ENCODE peak calls at places on chromosomes 3 and 15, in nine cellular contexts. U, I, J, D, B, V, G, K and T are unnamed samples.

GRCh38 chr3:42852443-42852842 is 23.2 kb downstream of the CYP8B1 start:
- DNase-seq in U (no peak), I (no peak), J (no peak), D (no peak), B (no peak), V (no peak), G (no peak), K (no peak), T (no peak)

GRCh38 chr15:50134524-50135024 is 15.5 kb upstream of the ATP8B4 start:
- DNase-seq in U (no peak), I (no peak), J (no peak), D (no peak), B (no peak), V (no peak), G (peak; percentile 42), K (peak; percentile 80), T (no peak)

GRCh38 chr3:42369304-42369703 is 41.1 kb downstream of the LYZL4 start:
- DNase-seq in U (no peak), I (no peak), J (no peak), D (peak; percentile 11), B (no peak), V (no peak), G (no peak), K (no peak), T (no peak)

GRCh38 chr3:174202146-174202545 is 657.0 kb upstream of the NAALADL2 start:
- DNase-seq in U (no peak), I (no peak), J (no peak), D (no peak), B (no peak), V (no peak), G (no peak), K (no peak), T (no peak)

GRCh38 chr3:43755511-43756200 is 64.9 kb downstream of the ABHD5 start:
- DNase-seq in U (no peak), I (no peak), J (no peak), D (no peak), B (no peak), V (no peak), G (no peak), K (no peak), T (no peak)

GRCh38 chr15:65835452-65835851 is 33.8 kb upstream of the RAB11A start:
- DNase-seq in U (no peak), I (no peak), J (no peak), D (no peak), B (no peak), V (no peak), G (no peak), K (no peak), T (no peak)

GRCh38 chr3:197854596-197855343 is 63.7 kb downstream of the LRCH3 start:
- DNase-seq in U (no peak), I (peak; percentile 48), J (no peak), D (no peak), B (no peak), V (no peak), G (peak; percentile 94), K (no peak), T (no peak)

GRCh38 chr3:194275231-194275671 is 75.9 kb downstream of the CPN2 start:
- DNase-seq in U (no peak), I (peak; percentile 35), J (no peak), D (no peak), B (no peak), V (peak; percentile 17), G (no peak), K (peak; percentile 14), T (no peak)

GRCh38 chr3:71987089-71987735 is 202.3 kb upstream of the PROK2 start:
- DNase-seq in U (no peak), I (no peak), J (no peak), D (no peak), B (no peak), V (no peak), G (no peak), K (no peak), T (no peak)

GRCh38 chr3:161796780-161797179 is 300.2 kb downstream of the OTOL1 start:
- DNase-seq in U (no peak), I (no peak), J (no peak), D (no peak), B (no peak), V (no peak), G (no peak), K (no peak), T (no peak)

GRCh38 chr3:15572138-15572537 is 29.2 kb downstream of the HACL1 start:
- DNase-seq in U (no peak), I (no peak), J (peak; percentile 64), D (no peak), B (no peak), V (no peak), G (no peak), K (no peak), T (no peak)

GRCh38 chr3:106168941-106169340 is 300.1 kb upstream of the CBLB start:
- DNase-seq in U (no peak), I (no peak), J (no peak), D (no peak), B (no peak), V (no peak), G (no peak), K (no peak), T (no peak)

GRCh38 chr15:66108483-66109270 is 144.9 kb downstream of the MEGF11 start:
- DNase-seq in U (no peak), I (no peak), J (no peak), D (no peak), B (peak; percentile 53), V (no peak), G (no peak), K (no peak), T (no peak)

DNA sequence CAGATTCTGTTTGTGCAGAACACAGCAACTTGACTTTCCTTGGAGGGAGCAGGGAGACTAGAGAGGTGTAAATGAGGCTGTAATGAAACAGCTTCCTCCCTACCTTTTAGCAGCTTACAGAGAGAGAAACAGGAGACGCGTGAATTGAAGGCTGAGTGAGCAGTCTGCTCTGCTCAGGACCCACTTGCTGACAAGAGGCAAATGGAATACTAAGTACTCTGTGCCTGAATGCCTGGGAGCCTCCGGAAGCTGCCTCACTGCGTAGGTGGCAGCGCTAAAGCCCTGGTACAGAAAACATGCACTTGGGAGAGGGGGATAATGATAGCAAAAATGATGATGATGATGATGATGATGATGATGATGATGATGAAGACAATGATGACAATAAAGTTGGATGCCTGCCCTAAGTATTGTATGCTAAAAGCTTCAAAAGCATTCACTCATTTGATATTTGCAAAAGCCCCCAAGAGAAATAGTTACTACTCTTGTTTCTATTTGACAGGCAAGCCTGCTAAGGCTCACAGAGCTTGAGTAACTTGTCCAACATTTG is 548.9 kb downstream of the NTRK3 start:
- DNase-seq in U (no peak), I (no peak), J (no peak), D (no peak), B (no peak), V (no peak), G (no peak), K (no peak), T (no peak)
- H3K9me3 ChIP-seq in U (no peaks in the 10 kb centered on the region), I (no peaks in the 10 kb centered on the region), J (no peaks in the 10 kb centered on the region), D (no peaks in the 10 kb centered on the region), B (no peaks in the 10 kb centered on the region), V (no peaks in the 10 kb centered on the region), G (no peaks in the 10 kb centered on the region), K (no peaks in the 10 kb centered on the region), T (no peaks in the 10 kb centered on the region)

GRCh38 chr15:97652700-97653167 is 307.8 kb upstream of the ARRDC4 start:
- DNase-seq in U (no peak), I (no peak), J (no peak), D (peak; percentile 18), B (no peak), V (no peak), G (no peak), K (no peak), T (peak; percentile 70)
- H3K4me3 ChIP-seq in U (no peak overlapping the region), I (no peak overlapping the region), J (no peak overlapping the region), D (no peak overlapping the region), B (no peak overlapping the region), V (no peak overlapping the region), G (no peak overlapping the region), K (no peak overlapping the region), T (no peak overlapping the region)

GRCh38 chr3:145133281-145133680 is 1027.7 kb downstream of the PLOD2 start:
- DNase-seq in U (no peak), I (no peak), J (no peak), D (no peak), B (no peak), V (no peak), G (no peak), K (no peak), T (no peak)
- H3K9me3 ChIP-seq in U (no peaks in the 10 kb centered on the region), I (no peaks in the 10 kb centered on the region), J (no peaks in the 10 kb centered on the region), D (no peaks in the 10 kb centered on the region), B (no peaks in the 10 kb centered on the region), V (no peaks in the 10 kb centered on the region), G (no peaks in the 10 kb centered on the region), K (no peaks in the 10 kb centered on the region), T (no peaks in the 10 kb centered on the region)

GRCh38 chr15:80967991-80968510 is 21.6 kb downstream of the MESD start:
- DNase-seq in U (no peak), I (no peak), J (no peak), D (no peak), B (no peak), V (no peak), G (no peak), K (no peak), T (no peak)
- H3K4me3 ChIP-seq in U (no peak overlapping the region), I (no peak overlapping the region), J (no peak overlapping the region), D (no peak overlapping the region), B (no peak overlapping the region), V (no peak overlapping the region), G (no peak overlapping the region), K (no peak overlapping the region), T (no peak overlapping the region)

GRCh38 chr3:13705051-13705450 is 156.1 kb downstream of the FBLN2 start:
- DNase-seq in U (no peak), I (peak; percentile 3), J (no peak), D (no peak), B (peak; percentile 1), V (no peak), G (no peak), K (no peak), T (no peak)
- H3K9me3 ChIP-seq in U (no peaks in the 10 kb centered on the region), I (no peaks in the 10 kb centered on the region), J (no peaks in the 10 kb centered on the region), D (no peaks in the 10 kb centered on the region), B (peaks cover 20% of the 10 kb centered on the region), V (no peaks in the 10 kb centered on the region), G (peaks cover 7% of the 10 kb centered on the region), K (no peaks in the 10 kb centered on the region), T (peaks cover 4% of the 10 kb centered on the region)

GRCh38 chr3:185559706-185560090 is 7.3 kb upstream of the LIPH start:
- DNase-seq in U (no peak), I (no peak), J (no peak), D (no peak), B (peak; percentile 16), V (no peak), G (no peak), K (no peak), T (no peak)
- H3K4me3 ChIP-seq in U (no peak overlapping the region), I (no peak overlapping the region), J (no peak overlapping the region), D (no peak overlapping the region), B (no peak overlapping the region), V (no peak overlapping the region), G (no peak overlapping the region), K (no peak overlapping the region), T (no peak overlapping the region)